ENCODE peak calls at places on chromosome 10, in nine cellular contexts. Y, H, Q, A, G, X, C, U and S are unnamed samples. For H3K9me3, the result is how much of the 10 kb centered on the place peaks cover.

GRCh38 chr10:48455055-48455391 is 148.5 kb downstream of the MAPK8 start:
- DNase-seq in Y (no peak), H (no peak), Q (peak), A (no peak), G (peak), X (no peak), C (no peak), U (no peak), S (no peak)

GRCh38 chr10:71527135-71527534 is 130.4 kb downstream of the CDH23 start:
- DNase-seq in Y (no peak), H (no peak), Q (no peak), A (no peak), G (no peak), X (no peak), C (no peak), U (no peak), S (peak)

GRCh38 chr10:106625761-106626160 is 538.7 kb downstream of the SORCS1 start:
- DNase-seq in Y (no peak), H (no peak), Q (no peak), A (no peak), G (no peak), X (peak), C (no peak), U (no peak), S (no peak)

GRCh38 chr10:69317175-69318086 is 39.1 kb downstream of the HK1 start:
- DNase-seq in Y (no peak), H (no peak), Q (no peak), A (no peak), G (no peak), X (no peak), C (no peak), U (no peak), S (no peak)

GRCh38 chr10:31728698-31729224 is 199.9 kb downstream of the ARHGAP12 start:
- DNase-seq in Y (no peak), H (no peak), Q (no peak), A (no peak), G (no peak), X (no peak), C (no peak), U (no peak), S (no peak)

GRCh38 chr10:72086466-72087391 is 1.6 kb downstream of the SPOCK2 start:
- DNase-seq in Y (peak), H (no peak), Q (no peak), A (no peak), G (peak), X (no peak), C (peak), U (peak), S (no peak)

GRCh38 chr10:114309111-114309651 is 70.1 kb downstream of the VWA2 start:
- DNase-seq in Y (no peak), H (no peak), Q (no peak), A (no peak), G (peak), X (no peak), C (no peak), U (no peak), S (no peak)

GRCh38 chr10:89262331-89263020 is 10.9 kb upstream of the LIPA start:
- DNase-seq in Y (no peak), H (peak), Q (no peak), A (peak), G (no peak), X (no peak), C (no peak), U (no peak), S (no peak)

GRCh38 chr10:35262436-35262835 is 73.9 kb upstream of the CCNY start:
- DNase-seq in Y (no peak), H (no peak), Q (no peak), A (no peak), G (no peak), X (no peak), C (no peak), U (no peak), S (no peak)

GRCh38 chr10:70331486-70332268 is 47.9 kb upstream of the NPFFR1 start:
- DNase-seq in Y (peak), H (peak), Q (peak), A (peak), G (no peak), X (peak), C (no peak), U (no peak), S (no peak)

GRCh38 chr10:48725708-48726107 is 41.0 kb downstream of the WDFY4 start:
- DNase-seq in Y (no peak), H (no peak), Q (no peak), A (no peak), G (no peak), X (no peak), C (no peak), U (no peak), S (no peak)

GRCh38 chr10:103687172-103687571 is 168.2 kb downstream of the SH3PXD2A start:
- DNase-seq in Y (no peak), H (no peak), Q (no peak), A (no peak), G (no peak), X (no peak), C (no peak), U (no peak), S (no peak)

DNA sequence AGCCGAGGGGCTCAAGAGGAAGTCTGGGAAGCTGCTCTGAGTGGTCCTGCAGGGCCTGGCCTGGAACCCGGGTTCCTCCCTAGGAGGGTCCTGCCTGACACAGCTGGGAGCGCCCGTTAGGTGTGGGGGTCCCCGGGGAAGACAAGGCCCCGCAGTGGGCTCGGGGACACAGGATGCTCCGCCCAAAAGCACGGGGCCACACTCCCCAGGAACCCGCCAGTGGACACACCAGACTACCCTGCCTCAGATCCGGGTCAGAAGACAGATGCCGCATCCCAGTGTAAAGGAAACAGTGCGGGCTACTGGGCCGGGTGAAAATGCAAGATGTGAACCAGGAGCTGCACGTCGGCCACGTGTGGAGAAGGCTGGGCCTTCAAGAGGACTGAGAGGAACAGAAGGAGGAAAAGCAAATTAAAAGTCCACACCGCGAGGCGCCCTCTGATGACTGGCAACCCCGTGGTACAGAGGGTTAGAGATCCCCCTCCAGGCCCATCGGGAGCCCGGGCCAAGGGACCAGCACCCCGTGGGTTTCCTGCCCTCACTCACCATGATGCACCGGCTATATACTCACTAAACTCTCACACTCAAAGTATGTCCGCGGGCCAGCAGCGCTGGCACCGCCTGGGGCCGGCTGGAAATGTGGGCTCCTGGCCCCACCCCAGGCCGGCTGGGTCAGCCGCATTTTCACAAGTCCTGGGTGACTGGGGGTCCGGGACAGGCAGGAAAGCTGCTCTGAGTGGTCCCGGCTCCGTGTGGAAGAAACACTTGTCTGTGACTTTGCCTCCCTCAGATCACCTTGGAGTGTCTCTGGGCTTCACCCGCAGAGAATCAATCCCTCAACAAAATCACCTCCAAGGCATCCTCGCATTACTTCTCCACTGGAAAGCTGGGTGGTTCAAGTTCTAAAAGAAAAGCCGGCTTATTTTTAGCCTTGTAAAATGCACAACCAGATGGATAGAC is 6.1 kb downstream of the STK32C start:
- DNase-seq in Y (no peak), H (no peak), Q (no peak), A (no peak), G (peak), X (no peak), C (no peak), U (no peak), S (no peak)
- H3K9me3 ChIP-seq in Y (under half), H (under half), Q (under half), A (under half), G (under half), X (under half), C (under half), U (under half), S (under half)

GRCh38 chr10:120110196-120110595 is 217.7 kb downstream of the SEC23IP start:
- DNase-seq in Y (no peak), H (no peak), Q (no peak), A (no peak), G (no peak), X (no peak), C (no peak), U (no peak), S (no peak)
- H3K9me3 ChIP-seq in Y (under half), H (under half), Q (under half), A (under half), G (under half), X (under half), C (under half), U (under half), S (under half)

DNA sequence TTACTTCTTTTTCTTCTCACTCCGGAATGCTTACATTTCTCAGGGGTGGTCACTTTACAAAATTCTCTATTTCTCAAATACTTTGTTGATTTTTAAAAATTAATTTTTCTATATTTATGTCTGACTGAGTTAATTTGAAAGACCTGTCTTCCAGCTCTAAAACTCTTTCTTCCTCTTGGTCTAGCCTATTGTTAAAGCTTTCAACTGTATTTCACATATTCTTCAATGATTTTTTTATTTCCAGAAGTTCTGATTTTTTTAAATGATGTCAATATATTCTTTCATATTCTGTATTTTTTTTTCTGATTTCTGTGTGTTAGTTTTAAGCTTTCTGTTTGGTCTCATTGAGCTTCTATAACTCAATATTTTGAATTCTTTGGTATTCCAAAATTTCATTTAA is 27.3 kb upstream of the AKR1C2 start:
- DNase-seq in Y (no peak), H (no peak), Q (no peak), A (no peak), G (no peak), X (no peak), C (no peak), U (no peak), S (no peak)
- H3K9me3 ChIP-seq in Y (under half), H (under half), Q (under half), A (half or more), G (under half), X (under half), C (under half), U (under half), S (under half)

GRCh38 chr10:5165738-5166137 is 19.2 kb downstream of the AKR1C8 start:
- DNase-seq in Y (no peak), H (no peak), Q (no peak), A (peak), G (no peak), X (no peak), C (no peak), U (no peak), S (no peak)
- H3K9me3 ChIP-seq in Y (under half), H (under half), Q (under half), A (half or more), G (under half), X (under half), C (under half), U (under half), S (under half)

GRCh38 chr10:131701131-131701947 is 199.5 kb upstream of the PPP2R2D start:
- DNase-seq in Y (no peak), H (no peak), Q (peak), A (no peak), G (peak), X (no peak), C (no peak), U (no peak), S (no peak)
- H3K9me3 ChIP-seq in Y (under half), H (under half), Q (under half), A (under half), G (under half), X (under half), C (under half), U (under half), S (under half)

GRCh38 chr10:18571780-18572179 is 79.6 kb downstream of the NSUN6 start:
- DNase-seq in Y (no peak), H (no peak), Q (no peak), A (no peak), G (no peak), X (no peak), C (no peak), U (no peak), S (no peak)
- H3K9me3 ChIP-seq in Y (under half), H (under half), Q (under half), A (under half), G (under half), X (under half), C (under half), U (under half), S (under half)